ENCODE peak calls at places on chromosomes 12 and 14, in ten cellular contexts. Y is uterus; H is neural crest cell; C is CD8-positive, alpha-beta T cell; D is WTC11; N is ovary; J is cardiac fibroblast; X is suprapubic skin; U is GM10248; Z is CD14-positive monocyte. M is an unnamed sample.
A peak's percentile ranks its signal among the peaks of the same experiment; 100 is the strongest.

GRCh38 chr14:100398044-100398443 is 74.9 kb downstream of the SLC25A47 start:
- DNase-seq in Y (no peak), H (no peak), C (no peak), D (no peak), N (no peak), J (no peak), X (no peak), U (no peak), Z (no peak), M (no peak)

GRCh38 chr14:75205586-75205985 is 29.2 kb upstream of the TMED10 start:
- DNase-seq in Y (no peak), H (no peak), C (no peak), D (no peak), N (no peak), J (peak; percentile 81), X (no peak), U (no peak), Z (peak; percentile 78), M (no peak)

GRCh38 chr12:80211671-80212070 is 112.3 kb downstream of the OTOGL start:
- DNase-seq in Y (no peak), H (no peak), C (no peak), D (no peak), N (no peak), J (no peak), X (no peak), U (no peak), Z (no peak), M (no peak)

GRCh38 chr14:48027115-48027514 is 351.7 kb upstream of the MDGA2 start:
- DNase-seq in Y (no peak), H (no peak), C (no peak), D (no peak), N (no peak), J (no peak), X (no peak), U (no peak), Z (no peak), M (no peak)

GRCh38 chr12:98456583-98457573 is 58.5 kb upstream of the TMPO start:
- DNase-seq in Y (peak; percentile 22), H (peak; percentile 17), C (peak; percentile 7), D (peak; percentile 74), N (peak; percentile 60), J (peak; percentile 30), X (no peak), U (peak; percentile 47), Z (peak; percentile 53), M (peak; percentile 42)

GRCh38 chr12:107533218-107533617 is 152.4 kb upstream of the PWP1 start:
- DNase-seq in Y (no peak), H (no peak), C (no peak), D (no peak), N (no peak), J (no peak), X (no peak), U (no peak), Z (no peak), M (no peak)

GRCh38 chr12:48165089-48166031 is 8.0 kb upstream of the ASB8 start:
- DNase-seq in Y (no peak), H (peak; percentile 52), C (peak; percentile 61), D (peak; percentile 28), N (no peak), J (peak; percentile 74), X (no peak), U (peak; percentile 59), Z (no peak), M (no peak)

GRCh38 chr12:124493809-124494750 is 73.3 kb downstream of the NCOR2 start:
- DNase-seq in Y (no peak), H (no peak), C (no peak), D (no peak), N (no peak), J (no peak), X (peak; percentile 65), U (peak; percentile 96), Z (no peak), M (no peak)

GRCh38 chr12:4191149-4191548 is 82.4 kb upstream of the CCND2 start:
- DNase-seq in Y (no peak), H (no peak), C (no peak), D (no peak), N (no peak), J (no peak), X (no peak), U (no peak), Z (no peak), M (no peak)

DNA sequence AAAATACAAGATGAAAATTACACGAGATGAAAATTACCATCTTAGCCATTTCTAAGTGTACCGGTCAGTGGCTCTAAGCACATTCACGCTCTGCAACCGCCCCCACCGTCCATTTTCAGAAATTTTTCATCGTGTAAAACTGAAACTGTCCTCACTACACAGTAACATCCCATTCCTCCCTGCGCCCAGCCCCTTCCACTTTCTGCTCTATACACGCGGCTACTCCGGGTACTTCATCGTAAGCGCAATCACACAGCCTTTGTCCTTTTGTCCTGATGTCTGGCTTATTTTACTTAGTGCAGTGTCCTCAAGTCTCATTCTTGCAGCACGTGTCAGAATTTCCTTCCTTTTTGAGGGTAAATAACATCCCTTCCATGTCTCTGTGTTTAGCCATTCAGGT is 3.6 kb upstream of the GPR132 start:
- DNase-seq in Y (no peak), H (no peak), C (no peak), D (no peak), N (no peak), J (no peak), X (no peak), U (no peak), Z (no peak), M (no peak)
- TF ChIP-seq CTCF in Y (no peak), H (no peak), C (no peak), D (no peak), N (no peak), J (no peak), X (no peak), U (no peak), Z (no peak), M (no peak)

GRCh38 chr12:113358381-113359132 is at the start of gene PLBD2:
- DNase-seq in Y (peak; percentile 94), H (peak; percentile 83), C (peak; percentile 94), D (peak; percentile 95), N (peak; percentile 96), J (peak; percentile 93), X (peak; percentile 95), U (peak; percentile 100), Z (peak; percentile 95), M (peak; percentile 96)
- TF ChIP-seq CTCF in Y (peak; percentile 5), H (no peak), C (no peak), D (no peak), N (peak; percentile 7), J (no peak), X (no peak), U (no peak), Z (no peak), M (no peak)

DNA sequence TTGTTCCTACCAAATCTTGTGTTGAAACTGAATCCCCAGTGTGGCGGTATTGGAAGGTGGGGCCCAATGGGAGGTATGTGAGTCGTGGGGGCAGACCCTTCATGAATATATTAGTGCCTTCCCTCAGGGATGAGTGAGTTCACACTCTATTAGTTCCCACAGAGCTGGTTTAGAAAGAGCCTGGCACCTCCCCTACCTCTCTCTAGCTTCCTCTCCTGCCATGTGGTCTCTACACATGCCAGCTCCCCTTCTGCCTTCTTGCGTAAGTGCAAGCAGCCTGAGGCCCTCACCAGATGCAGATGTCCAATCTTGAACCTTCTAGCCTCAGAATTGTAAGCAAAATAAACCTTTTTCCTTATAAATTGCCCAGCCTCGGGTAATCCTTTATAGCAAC is 105.8 kb downstream of the SPTSSA start:
- DNase-seq in Y (no peak), H (no peak), C (no peak), D (no peak), N (no peak), J (peak; percentile 31), X (no peak), U (no peak), Z (no peak), M (no peak)
- TF ChIP-seq CTCF in Y (no peak), H (no peak), C (no peak), D (no peak), N (no peak), J (no peak), X (no peak), U (no peak), Z (no peak), M (no peak)

GRCh38 chr12:57759360-57759980 is 4.6 kb downstream of the MARCHF9 start:
- DNase-seq in Y (no peak), H (no peak), C (peak; percentile 44), D (no peak), N (no peak), J (no peak), X (no peak), U (no peak), Z (no peak), M (no peak)
- TF ChIP-seq CTCF in Y (no peak), H (peak; percentile 59), C (peak; percentile 56), D (peak; percentile 34), N (no peak), J (peak; percentile 48), X (no peak), U (peak; percentile 46), Z (peak; percentile 44), M (no peak)

DNA sequence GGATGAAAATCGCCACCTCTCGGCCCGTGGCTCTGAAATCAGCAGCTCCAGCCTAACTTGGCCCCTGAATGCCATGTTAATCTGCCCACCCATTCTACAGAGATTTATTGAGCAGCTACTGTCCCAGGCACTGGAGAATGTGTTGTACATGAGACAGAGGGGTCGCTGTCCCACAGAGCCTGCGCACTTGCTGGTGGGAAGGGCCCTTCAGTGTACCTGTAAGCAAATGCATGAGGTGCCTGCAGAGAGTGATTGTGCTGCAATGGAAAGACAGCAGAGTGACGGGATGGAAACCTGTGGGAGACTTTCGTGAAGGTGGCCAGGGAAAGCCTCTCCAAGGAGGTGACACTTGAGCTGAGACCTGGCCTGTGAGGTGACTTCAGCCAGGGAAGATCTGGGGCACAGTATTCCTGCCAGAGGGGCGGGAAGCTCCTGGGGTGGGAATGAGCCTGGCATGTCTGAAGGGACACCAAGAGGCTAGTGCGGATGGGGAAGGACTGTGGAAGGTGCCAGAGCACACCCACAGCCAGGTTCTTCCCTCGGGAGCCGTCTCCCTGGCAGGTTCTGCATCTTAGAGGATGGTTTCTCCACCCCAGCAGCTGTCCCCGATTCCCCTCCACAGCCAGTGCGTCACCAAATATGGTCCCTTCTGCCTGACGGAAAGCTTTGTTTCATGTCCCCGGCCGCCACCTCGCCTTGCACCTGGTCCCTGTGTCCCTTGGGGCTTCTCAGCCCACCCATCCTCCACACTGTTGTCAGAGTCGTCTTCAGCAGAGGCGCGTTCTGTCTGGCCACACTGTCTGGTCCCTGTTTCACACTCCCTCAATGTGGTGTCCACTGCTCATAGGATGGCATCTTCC is 8.7 kb downstream of the SMIM41 start:
- DNase-seq in Y (no peak), H (no peak), C (no peak), D (no peak), N (no peak), J (no peak), X (no peak), U (peak; percentile 65), Z (no peak), M (no peak)
- TF ChIP-seq CTCF in Y (no peak), H (no peak), C (no peak), D (no peak), N (no peak), J (no peak), X (no peak), U (no peak), Z (no peak), M (no peak)

M was measured in glutamatergic neuron.